ENCODE peak calls at places on chromosome X, in four cellular contexts. R is spleen, H is choroid plexus epithelial cell, P is mammary epithelial cell. Z is an unnamed sample.

GRCh38 chrX:30304866-30305265 is 4.3 kb downstream of the NR0B1 start:
- DNase-seq in P (no peak), H (no peak), R (no peak), Z (no peak)

GRCh38 chrX:21708116-21708515 is 49.8 kb downstream of the SMPX start:
- DNase-seq in P (no peak), R (no peak), H (peak), Z (peak)

GRCh38 chrX:40543661-40544328 is 37.0 kb upstream of the ATP6AP2 start:
- DNase-seq in P (peak), R (no peak), H (peak), Z (peak)

GRCh38 chrX:148609766-148610698 is 109.6 kb downstream of the AFF2 start:
- DNase-seq in R (no peak), H (no peak), P (peak), Z (no peak)

GRCh38 chrX:105460366-105460765 is 239.9 kb upstream of the TEX13A start:
- DNase-seq in P (peak), R (no peak), H (peak), Z (peak)

GRCh38 chrX:18793601-18794089 is 86.2 kb downstream of the PPEF1 start:
- DNase-seq in H (peak), P (no peak), R (no peak), Z (no peak)

GRCh38 chrX:135437867-135438733 is 16.4 kb downstream of the SMIM10L2A start:
- DNase-seq in P (no peak), R (peak), H (no peak), Z (no peak)

GRCh38 chrX:84501798-84502628 is at the start of gene HDX:
- DNase-seq in H (peak), R (peak), P (peak), Z (peak)

GRCh38 chrX:107448625-107449468 is 605 bp upstream of the FRMPD3 start:
- DNase-seq in P (no peak), R (no peak), H (no peak), Z (no peak)

GRCh38 chrX:10022273-10022541 is 55.0 kb downstream of the CLDN34 start:
- DNase-seq in R (no peak), H (no peak), P (no peak), Z (no peak)

GRCh38 chrX:38189431-38190128 is 31.1 kb downstream of the SRPX start:
- DNase-seq in R (no peak), H (no peak), P (no peak), Z (no peak)

GRCh38 chrX:38192007-38192625 is 28.6 kb downstream of the SRPX start:
- DNase-seq in P (no peak), H (peak), R (no peak), Z (no peak)
- TF ChIP-seq CTCF in P (peak), H (peak), R (peak), Z (peak)

GRCh38 chrX:115226929-115227328 is 7.0 kb downstream of the LRCH2 start:
- DNase-seq in P (peak), H (peak), R (no peak), Z (peak)
- TF ChIP-seq CTCF in P (peak), H (peak), R (no peak), Z (peak)

DNA sequence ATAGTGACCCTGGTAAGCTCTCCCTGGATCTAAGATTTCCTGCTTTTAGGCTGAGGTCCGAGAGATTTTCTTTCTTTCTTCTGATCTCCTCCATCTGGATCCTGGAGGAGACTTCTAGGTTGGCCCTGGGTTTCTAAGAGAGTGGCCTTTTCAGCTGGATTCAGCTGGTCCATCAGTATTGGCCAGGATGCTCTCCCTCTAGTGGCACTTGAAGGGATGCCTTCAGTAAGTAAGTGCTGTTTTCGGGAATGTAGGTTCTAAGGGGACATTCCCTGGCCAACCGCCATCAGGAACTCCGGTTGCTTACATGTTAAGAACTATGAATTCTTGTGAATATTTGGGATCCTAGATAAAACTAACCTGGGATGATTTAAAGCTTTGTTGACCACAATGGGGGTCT is 56.9 kb downstream of the SERTM2 start:
- DNase-seq in H (peak), P (peak), R (no peak), Z (peak)
- TF ChIP-seq CTCF in H (peak), P (peak), R (no peak), Z (peak)

GRCh38 chrX:112826020-112826419 is 14.6 kb downstream of the AMOT start:
- DNase-seq in P (no peak), H (no peak), R (no peak), Z (no peak)
- TF ChIP-seq CTCF in P (no peak), H (no peak), R (no peak), Z (no peak)

GRCh38 chrX:2521092-2521926 is 20.5 kb upstream of the DHRSX start:
- DNase-seq in H (no peak), P (no peak), R (peak), Z (no peak)
- TF ChIP-seq CTCF in H (no peak), P (no peak), R (no peak), Z (no peak)

GRCh38 chrX:16838202-16839066 is 31.7 kb downstream of the RBBP7 start:
- DNase-seq in P (peak), H (peak), R (no peak), Z (peak)

GRCh38 chrX:16834811-16835210 is 35.4 kb downstream of the RBBP7 start:
- DNase-seq in P (no peak), H (peak), R (no peak), Z (no peak)

GRCh38 chrX:16839224-16839851 is 30.8 kb downstream of the RBBP7 start:
- DNase-seq in H (no peak), P (no peak), R (no peak), Z (no peak)

GRCh38 chrX:16839852-16840460 is 30.2 kb downstream of the RBBP7 start:
- DNase-seq in P (peak), H (peak), R (no peak), Z (peak)

GRCh38 chrX:16836371-16836770 is 33.8 kb downstream of the RBBP7 start:
- DNase-seq in P (no peak), R (no peak), H (no peak), Z (no peak)
- TF ChIP-seq CTCF in P (peak), R (peak), H (peak), Z (peak)

DNA sequence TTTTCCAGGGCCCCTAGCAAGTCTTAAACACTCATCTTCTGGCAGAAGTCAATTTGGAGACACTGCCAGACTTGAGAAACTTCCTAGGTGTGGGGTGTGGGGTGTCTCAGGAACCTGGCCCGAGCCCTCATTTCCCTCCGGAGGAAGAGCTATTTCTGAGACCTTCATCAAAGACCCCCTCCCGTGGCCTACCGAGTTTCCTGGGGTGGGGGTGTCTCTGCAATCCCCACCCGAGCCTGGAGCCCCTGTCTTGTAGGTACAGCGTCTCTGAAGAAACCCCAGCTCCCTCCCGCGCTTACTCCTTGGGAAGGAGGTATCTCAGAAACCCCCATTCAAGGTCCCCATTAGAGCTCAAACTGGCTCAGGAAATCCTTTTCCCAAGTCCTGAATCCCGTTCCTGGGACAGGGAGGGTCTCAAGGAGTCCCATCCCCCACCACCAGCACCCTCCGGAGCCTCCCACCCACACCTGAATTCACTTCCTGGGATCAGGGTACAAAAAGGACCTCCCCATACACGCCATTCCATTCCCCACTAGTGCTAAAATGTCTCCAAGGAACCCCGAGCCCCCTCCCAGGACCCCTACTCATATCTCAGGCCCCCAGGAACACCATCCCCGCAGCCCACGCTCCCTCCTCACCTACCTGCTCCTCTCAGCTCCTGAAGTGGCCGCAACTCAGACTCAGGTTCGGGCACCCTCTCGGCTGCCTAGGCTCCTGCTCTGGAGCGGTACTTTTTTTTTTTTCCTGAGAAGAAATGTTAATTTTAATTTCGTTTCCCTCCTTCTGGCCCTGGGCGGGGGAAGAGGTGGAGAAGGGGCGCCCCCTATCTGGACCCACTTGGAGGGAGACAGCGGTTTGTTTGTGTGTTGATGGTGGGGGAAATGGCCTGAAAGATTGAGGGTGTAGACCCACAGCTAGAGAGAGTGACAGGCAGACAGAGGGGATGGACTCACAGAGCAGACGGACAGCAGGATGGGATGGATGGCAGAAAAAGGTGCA is 1.1 kb downstream of the SLC38A5 start:
- DNase-seq in H (no peak), P (no peak), R (peak), Z (no peak)
- TF ChIP-seq CTCF in H (peak), P (no peak), R (no peak), Z (no peak)

DNA sequence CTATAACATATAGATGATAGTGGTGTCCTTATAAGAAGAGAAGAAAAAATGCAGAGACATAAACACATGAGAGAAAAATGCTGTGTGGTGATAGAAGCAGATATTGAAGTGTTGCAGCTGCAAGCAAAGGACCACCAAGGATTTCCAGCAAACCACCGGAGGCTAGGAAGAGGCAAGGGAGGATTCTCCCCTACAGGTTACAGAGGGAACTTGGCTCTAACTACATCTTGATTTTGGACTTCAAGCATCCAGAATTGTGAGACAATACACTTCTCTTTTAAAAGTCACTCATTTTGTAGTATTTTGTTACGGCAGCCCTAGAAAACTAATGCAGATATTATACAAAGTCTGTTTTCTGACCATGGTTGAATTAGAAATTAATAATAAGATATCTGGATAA is 30.4 kb upstream of the CHRDL1 start:
- DNase-seq in R (no peak), H (no peak), P (no peak), Z (no peak)
- TF ChIP-seq CTCF in R (no peak), H (no peak), P (no peak), Z (no peak)

DNA sequence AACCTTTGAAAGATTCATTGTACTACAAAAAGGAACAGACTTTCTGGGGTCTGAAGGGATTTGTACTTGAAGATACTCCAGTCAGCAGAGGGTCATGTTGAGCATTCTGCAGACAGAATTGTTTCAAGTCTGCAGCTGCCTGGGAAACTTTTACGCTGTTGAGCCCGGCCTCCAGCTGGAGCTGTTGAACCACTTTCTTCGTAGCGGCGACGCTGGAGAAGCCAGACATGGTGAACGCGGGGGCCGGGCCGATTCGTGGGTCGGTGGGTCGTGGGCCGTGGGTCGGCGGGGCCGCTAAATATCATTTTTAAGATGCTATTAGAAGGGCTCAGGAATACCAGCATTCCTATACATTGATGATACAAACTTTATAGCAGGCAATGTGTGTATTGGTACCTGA is 12.0 kb upstream of the RTL9 start:
- DNase-seq in H (peak), P (no peak), R (no peak), Z (peak)
- TF ChIP-seq CTCF in H (peak), P (no peak), R (no peak), Z (peak)

GRCh38 chrX:56803849-56804681 is 75.0 kb downstream of the NBDY start:
- DNase-seq in P (no peak), R (peak), H (no peak), Z (no peak)

GRCh38 chrX:56802921-56803848 is 74.1 kb downstream of the NBDY start:
- DNase-seq in P (peak), H (peak), R (peak), Z (peak)

GRCh38 chrX:56802428-56802827 is 73.4 kb downstream of the NBDY start:
- DNase-seq in R (peak), P (no peak), H (no peak), Z (no peak)

GRCh38 chrX:56805399-56805798 is 76.4 kb downstream of the NBDY start:
- DNase-seq in R (peak), P (no peak), H (no peak), Z (no peak)

GRCh38 chrX:56804867-56805266 is 75.8 kb downstream of the NBDY start:
- DNase-seq in R (no peak), H (no peak), P (peak), Z (no peak)
- TF ChIP-seq CTCF in R (no peak), H (no peak), P (no peak), Z (no peak)